ENCODE peak calls at places on chromosomes 2 and 18, in eight cellular contexts. One of them, this sample, is unnamed.

GRCh38 chr2:238128061-238129040 is 10.1 kb upstream of the KLHL30 start:
- DNase-seq in GM12865: no peak
- DNase-seq in activated T-cell treated with anti-CD3 and anti-CD28 coated beads for 1 hour: no peak
- DNase-seq in HTR-8/SVneo: no peak
- DNase-seq in A549: no peak
- DNase-seq in NCI-H1092 treated with DMSO at 0.1 percent for 48 hours: no peak
- DNase-seq in fibroblast of mammary gland: peak
- DNase-seq in astrocyte of the cerebellum: no peak
- DNase-seq in this sample: no peak

GRCh38 chr2:25383806-25384205 is 42.1 kb upstream of the DNMT3A start:
- DNase-seq in astrocyte of the cerebellum: no peak
- DNase-seq in activated T-cell treated with anti-CD3 and anti-CD28 coated beads for 1 hour: no peak
- DNase-seq in A549: no peak
- DNase-seq in NCI-H1092 treated with DMSO at 0.1 percent for 48 hours: no peak
- DNase-seq in HTR-8/SVneo: no peak
- DNase-seq in fibroblast of mammary gland: no peak
- DNase-seq in GM12865: no peak
- DNase-seq in this sample: no peak

GRCh38 chr2:241862093-241862492 is 3.4 kb upstream of the PDCD1 start:
- DNase-seq in NCI-H1092 treated with DMSO at 0.1 percent for 48 hours: no peak
- DNase-seq in A549: no peak
- DNase-seq in HTR-8/SVneo: no peak
- DNase-seq in GM12865: no peak
- DNase-seq in astrocyte of the cerebellum: no peak
- DNase-seq in fibroblast of mammary gland: no peak
- DNase-seq in activated T-cell treated with anti-CD3 and anti-CD28 coated beads for 1 hour: no peak
- DNase-seq in this sample: no peak

GRCh38 chr2:67457699-67458098 is 60.6 kb downstream of the ETAA1 start:
- DNase-seq in GM12865: no peak
- DNase-seq in HTR-8/SVneo: no peak
- DNase-seq in astrocyte of the cerebellum: no peak
- DNase-seq in fibroblast of mammary gland: no peak
- DNase-seq in NCI-H1092 treated with DMSO at 0.1 percent for 48 hours: no peak
- DNase-seq in A549: no peak
- DNase-seq in activated T-cell treated with anti-CD3 and anti-CD28 coated beads for 1 hour: no peak
- DNase-seq in this sample: no peak

GRCh38 chr18:12393998-12394397 is 13.7 kb upstream of the PRELID3A start:
- DNase-seq in astrocyte of the cerebellum: no peak
- DNase-seq in NCI-H1092 treated with DMSO at 0.1 percent for 48 hours: no peak
- DNase-seq in GM12865: no peak
- DNase-seq in HTR-8/SVneo: no peak
- DNase-seq in activated T-cell treated with anti-CD3 and anti-CD28 coated beads for 1 hour: no peak
- DNase-seq in fibroblast of mammary gland: no peak
- DNase-seq in A549: no peak
- DNase-seq in this sample: no peak

GRCh38 chr2:21052044-21052443 is 8.2 kb upstream of the APOB start:
- DNase-seq in HTR-8/SVneo: no peak
- DNase-seq in fibroblast of mammary gland: no peak
- DNase-seq in GM12865: no peak
- DNase-seq in NCI-H1092 treated with DMSO at 0.1 percent for 48 hours: no peak
- DNase-seq in A549: no peak
- DNase-seq in activated T-cell treated with anti-CD3 and anti-CD28 coated beads for 1 hour: no peak
- DNase-seq in astrocyte of the cerebellum: no peak
- DNase-seq in this sample: no peak

GRCh38 chr2:190679813-190680591 is 31.1 kb downstream of the NAB1 start:
- DNase-seq in fibroblast of mammary gland: peak
- DNase-seq in astrocyte of the cerebellum: no peak
- DNase-seq in activated T-cell treated with anti-CD3 and anti-CD28 coated beads for 1 hour: peak
- DNase-seq in A549: peak
- DNase-seq in HTR-8/SVneo: peak
- DNase-seq in GM12865: peak
- DNase-seq in NCI-H1092 treated with DMSO at 0.1 percent for 48 hours: no peak
- DNase-seq in this sample: no peak

GRCh38 chr2:121608967-121609366 is 40.3 kb downstream of the CLASP1 start:
- DNase-seq in GM12865: no peak
- DNase-seq in fibroblast of mammary gland: no peak
- DNase-seq in A549: no peak
- DNase-seq in astrocyte of the cerebellum: no peak
- DNase-seq in HTR-8/SVneo: no peak
- DNase-seq in NCI-H1092 treated with DMSO at 0.1 percent for 48 hours: no peak
- DNase-seq in activated T-cell treated with anti-CD3 and anti-CD28 coated beads for 1 hour: no peak
- DNase-seq in this sample: no peak

GRCh38 chr2:186641807-186642321 is 52.0 kb upstream of the FAM171B start:
- DNase-seq in A549: peak
- DNase-seq in HTR-8/SVneo: peak
- DNase-seq in fibroblast of mammary gland: peak
- DNase-seq in GM12865: peak
- DNase-seq in astrocyte of the cerebellum: peak
- DNase-seq in activated T-cell treated with anti-CD3 and anti-CD28 coated beads for 1 hour: no peak
- DNase-seq in NCI-H1092 treated with DMSO at 0.1 percent for 48 hours: peak
- DNase-seq in this sample: no peak

GRCh38 chr2:215711484-215712034 is 275.7 kb upstream of the FN1 start:
- DNase-seq in HTR-8/SVneo: peak
- DNase-seq in fibroblast of mammary gland: peak
- DNase-seq in NCI-H1092 treated with DMSO at 0.1 percent for 48 hours: no peak
- DNase-seq in astrocyte of the cerebellum: peak
- DNase-seq in A549: no peak
- DNase-seq in GM12865: no peak
- DNase-seq in activated T-cell treated with anti-CD3 and anti-CD28 coated beads for 1 hour: no peak
- DNase-seq in this sample: no peak

GRCh38 chr18:24373331-24373730 is 24.3 kb downstream of the OSBPL1A start:
- DNase-seq in fibroblast of mammary gland: no peak
- DNase-seq in HTR-8/SVneo: no peak
- DNase-seq in A549: no peak
- DNase-seq in NCI-H1092 treated with DMSO at 0.1 percent for 48 hours: no peak
- DNase-seq in GM12865: no peak
- DNase-seq in astrocyte of the cerebellum: no peak
- DNase-seq in activated T-cell treated with anti-CD3 and anti-CD28 coated beads for 1 hour: no peak
- DNase-seq in this sample: no peak

GRCh38 chr18:3593381-3593903 is 143.5 kb downstream of the TGIF1 start:
- DNase-seq in GM12865: no peak
- DNase-seq in A549: no peak
- DNase-seq in fibroblast of mammary gland: peak
- DNase-seq in NCI-H1092 treated with DMSO at 0.1 percent for 48 hours: peak
- DNase-seq in activated T-cell treated with anti-CD3 and anti-CD28 coated beads for 1 hour: no peak
- DNase-seq in HTR-8/SVneo: no peak
- DNase-seq in astrocyte of the cerebellum: peak
- DNase-seq in this sample: no peak

This sample was measured in NCI-H774.